ENCODE peak calls at places on chromosomes 12 and 14, in six cellular contexts. V is fibroblast of lung, T is mucosa of descending colon, Z is RCC 7860, W is MCF 10A, Y is mesothelial cell of epicardium. M is an unnamed sample.

GRCh38 chr14:65985976-65986375 is 500.2 kb upstream of the CCDC196 start:
- DNase-seq in V (no peak), T (no peak), Z (no peak), W (no peak), Y (no peak), M (no peak)

GRCh38 chr12:113622410-113622809 is 150.7 kb upstream of the LHX5 start:
- DNase-seq in V (no peak), T (no peak), Z (no peak), W (no peak), Y (no peak), M (no peak)

GRCh38 chr12:93048646-93049045 is 119.6 kb upstream of the EEA1 start:
- DNase-seq in V (no peak), T (no peak), Z (peak), W (no peak), Y (no peak), M (no peak)

GRCh38 chr14:75418779-75419768 is 8.7 kb upstream of the JDP2 start:
- DNase-seq in V (no peak), T (peak), Z (no peak), W (peak), Y (no peak), M (peak)

GRCh38 chr12:124994435-124994975 is 1.1 kb downstream of the BRI3BP start:
- DNase-seq in V (no peak), T (peak), Z (no peak), W (peak), Y (no peak), M (peak)

GRCh38 chr14:68819260-68819691 is 26.4 kb upstream of the ZFP36L1 start:
- DNase-seq in V (peak), T (peak), Z (peak), W (peak), Y (no peak), M (no peak)

GRCh38 chr12:20567413-20567812 is 127.7 kb upstream of the SLCO1C1 start:
- DNase-seq in V (no peak), T (no peak), Z (no peak), W (no peak), Y (no peak), M (no peak)

GRCh38 chr14:97143011-97143410 is 345.8 kb downstream of the VRK1 start:
- DNase-seq in V (no peak), T (no peak), Z (no peak), W (no peak), Y (no peak), M (no peak)

GRCh38 chr14:39469094-39469710 is 37.0 kb upstream of the FBXO33 start:
- DNase-seq in V (peak), T (peak), Z (no peak), W (no peak), Y (no peak), M (no peak)

GRCh38 chr12:4771172-4771959 is 51.2 kb downstream of the GALNT8 start:
- DNase-seq in V (no peak), T (no peak), Z (no peak), W (no peak), Y (no peak), M (no peak)

GRCh38 chr12:42394429-42394828 is 68.5 kb downstream of the PPHLN1 start:
- DNase-seq in V (no peak), T (no peak), Z (no peak), W (no peak), Y (no peak), M (no peak)

GRCh38 chr14:26841920-26842741 is 244.3 kb upstream of the NOVA1 start:
- DNase-seq in V (peak), T (peak), Z (peak), W (peak), Y (no peak), M (no peak)

GRCh38 chr12:128609861-128610260 is 213.9 kb downstream of the SLC15A4 start:
- DNase-seq in V (no peak), T (no peak), Z (no peak), W (no peak), Y (no peak), M (no peak)

GRCh38 chr12:30696486-30696885 is 817 bp upstream of the IPO8 start:
- DNase-seq in V (no peak), T (no peak), Z (no peak), W (no peak), Y (no peak), M (no peak)

GRCh38 chr12:64890873-64891468 is 66.5 kb downstream of the TBC1D30 start:
- DNase-seq in V (peak), T (peak), Z (peak), W (peak), Y (no peak), M (no peak)

GRCh38 chr12:29245246-29245645 is 96.2 kb downstream of the FAR2 start:
- DNase-seq in V (peak), T (no peak), Z (no peak), W (no peak), Y (no peak), M (no peak)

GRCh38 chr14:21748869-21749303 is 75.3 kb upstream of the OR4E1 start:
- DNase-seq in V (peak), T (peak), Z (no peak), W (peak), Y (no peak), M (peak)

GRCh38 chr12:10959777-10960176 is 20.7 kb upstream of the TAS2R14 start:
- DNase-seq in V (peak), T (peak), Z (no peak), W (peak), Y (no peak), M (no peak)

GRCh38 chr12:119671070-119671469 is 3.1 kb downstream of the PRKAB1 start:
- DNase-seq in V (no peak), T (no peak), Z (no peak), W (no peak), Y (no peak), M (no peak)

GRCh38 chr14:71328183-71328582 is 420.9 kb downstream of the PCNX1 start:
- DNase-seq in V (no peak), T (no peak), Z (no peak), W (no peak), Y (no peak), M (no peak)

GRCh38 chr14:90815817-90816662 is at the start of gene TTC7B:
- DNase-seq in V (peak), T (peak), Z (no peak), W (peak), Y (peak), M (no peak)

GRCh38 chr12:131703161-131703560 is 7.7 kb upstream of the SFSWAP start:
- DNase-seq in V (no peak), T (no peak), Z (no peak), W (no peak), Y (no peak), M (no peak)

GRCh38 chr12:94140556-94140955 is 7.8 kb upstream of the PLXNC1 start:
- DNase-seq in V (no peak), T (peak), Z (no peak), W (peak), Y (no peak), M (no peak)

GRCh38 chr12:54465857-54466499 is 7.4 kb downstream of the GTSF1 start:
- DNase-seq in V (no peak), T (no peak), Z (no peak), W (no peak), Y (no peak), M (no peak)

GRCh38 chr14:100879782-100880181 is 23.7 kb downstream of the RTL1 start:
- DNase-seq in V (no peak), T (no peak), Z (no peak), W (no peak), Y (no peak), M (no peak)

GRCh38 chr12:121596526-121596925 is 15.7 kb upstream of the KDM2B start:
- DNase-seq in V (no peak), T (no peak), Z (no peak), W (no peak), Y (no peak), M (no peak)

M was measured in KG1.